ENCODE peak calls at places on chromosomes 1 and 21, in five cellular contexts. One of them, this sample, is unnamed.

GRCh38 chr1:154769193-154769895 is 100.7 kb downstream of the KCNN3 start:
- DNase-seq in osteocyte: no peak
- DNase-seq in fibroblast of lung: no peak
- DNase-seq in A549: no peak
- DNase-seq in Caco-2: no peak
- DNase-seq in this sample: no peak

GRCh38 chr1:91884459-91885290 is 1.3 kb downstream of the TGFBR3 start:
- DNase-seq in osteocyte: no peak
- DNase-seq in fibroblast of lung: peak
- DNase-seq in A549: no peak
- DNase-seq in Caco-2: no peak
- DNase-seq in this sample: no peak

GRCh38 chr1:170145691-170146676 is at the start of gene NTMT2:
- DNase-seq in A549: no peak
- DNase-seq in fibroblast of lung: no peak
- DNase-seq in osteocyte: no peak
- DNase-seq in Caco-2: no peak
- DNase-seq in this sample: no peak

GRCh38 chr1:225445644-225446297 is 17.9 kb upstream of the LBR start:
- DNase-seq in A549: no peak
- DNase-seq in Caco-2: no peak
- DNase-seq in fibroblast of lung: no peak
- DNase-seq in osteocyte: no peak
- DNase-seq in this sample: no peak

GRCh38 chr1:85427358-85427757 is 37.6 kb downstream of the DDAH1 start:
- DNase-seq in osteocyte: no peak
- DNase-seq in A549: no peak
- DNase-seq in Caco-2: no peak
- DNase-seq in fibroblast of lung: no peak
- DNase-seq in this sample: peak

GRCh38 chr1:65208577-65208976 is 60.6 kb downstream of the AK4 start:
- DNase-seq in fibroblast of lung: no peak
- DNase-seq in osteocyte: no peak
- DNase-seq in A549: no peak
- DNase-seq in Caco-2: no peak
- DNase-seq in this sample: no peak

GRCh38 chr1:146012703-146013565 is 8.6 kb downstream of the HJV start:
- DNase-seq in fibroblast of lung: peak
- DNase-seq in Caco-2: peak
- DNase-seq in osteocyte: no peak
- DNase-seq in A549: peak
- DNase-seq in this sample: peak

GRCh38 chr21:42688841-42689371 is 35.5 kb downstream of the PDE9A start:
- DNase-seq in osteocyte: no peak
- DNase-seq in Caco-2: no peak
- DNase-seq in A549: no peak
- DNase-seq in fibroblast of lung: no peak
- DNase-seq in this sample: no peak

GRCh38 chr1:108610073-108610472 is 50.2 kb downstream of the EEIG2 start:
- DNase-seq in fibroblast of lung: no peak
- DNase-seq in Caco-2: no peak
- DNase-seq in osteocyte: no peak
- DNase-seq in A549: no peak
- DNase-seq in this sample: no peak

DNA sequence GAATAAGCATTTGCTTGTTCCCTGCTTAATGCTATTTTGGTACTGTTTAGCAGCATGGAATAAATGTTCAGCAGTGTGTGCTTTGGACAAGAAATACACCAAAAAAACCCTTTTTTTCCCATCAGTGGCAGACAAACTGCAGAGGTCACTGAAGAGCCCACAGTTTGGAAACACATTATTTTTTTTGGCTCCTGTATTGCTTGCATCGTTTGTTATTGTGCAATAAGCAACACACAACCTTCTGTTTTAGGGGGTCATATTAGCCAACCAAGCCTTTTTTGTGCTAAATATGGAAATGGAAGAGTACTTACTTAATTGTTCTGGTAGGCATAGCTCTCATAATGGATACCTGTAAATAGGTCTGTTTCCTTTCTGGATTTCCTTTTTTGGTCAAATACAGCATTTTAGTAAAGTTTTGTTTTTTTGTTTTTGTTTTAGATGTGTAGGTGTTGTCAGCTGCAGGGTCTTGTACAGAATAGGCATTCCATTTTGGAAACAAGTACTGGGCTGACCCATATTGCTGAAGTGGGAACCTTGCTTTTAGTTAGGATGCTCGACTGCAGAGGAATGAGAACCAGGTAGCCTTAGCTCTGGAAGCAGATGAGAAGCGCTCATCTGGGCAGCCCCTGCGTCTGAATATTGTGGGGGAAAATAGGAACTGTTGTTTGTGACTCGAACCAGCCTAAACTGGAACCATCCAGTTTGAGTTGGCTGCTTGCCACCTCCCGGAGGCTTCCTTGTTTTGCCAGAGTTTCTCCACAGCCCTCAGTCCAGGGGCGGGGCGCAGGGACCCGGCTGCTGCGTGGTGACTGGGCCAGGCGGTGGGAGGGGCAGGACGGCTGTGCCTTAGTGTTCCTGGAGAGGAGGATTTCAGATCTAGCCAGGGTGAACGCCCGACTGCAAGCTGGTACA is 38.5 kb downstream of the SPEN start:
- DNase-seq in osteocyte: peak
- DNase-seq in fibroblast of lung: peak
- DNase-seq in Caco-2: peak
- DNase-seq in A549: peak
- DNase-seq in this sample: peak
- TF ChIP-seq CTCF in osteocyte: peak
- TF ChIP-seq CTCF in fibroblast of lung: peak
- TF ChIP-seq CTCF in Caco-2: no peak
- TF ChIP-seq CTCF in A549: peak
- TF ChIP-seq CTCF in this sample: peak

DNA sequence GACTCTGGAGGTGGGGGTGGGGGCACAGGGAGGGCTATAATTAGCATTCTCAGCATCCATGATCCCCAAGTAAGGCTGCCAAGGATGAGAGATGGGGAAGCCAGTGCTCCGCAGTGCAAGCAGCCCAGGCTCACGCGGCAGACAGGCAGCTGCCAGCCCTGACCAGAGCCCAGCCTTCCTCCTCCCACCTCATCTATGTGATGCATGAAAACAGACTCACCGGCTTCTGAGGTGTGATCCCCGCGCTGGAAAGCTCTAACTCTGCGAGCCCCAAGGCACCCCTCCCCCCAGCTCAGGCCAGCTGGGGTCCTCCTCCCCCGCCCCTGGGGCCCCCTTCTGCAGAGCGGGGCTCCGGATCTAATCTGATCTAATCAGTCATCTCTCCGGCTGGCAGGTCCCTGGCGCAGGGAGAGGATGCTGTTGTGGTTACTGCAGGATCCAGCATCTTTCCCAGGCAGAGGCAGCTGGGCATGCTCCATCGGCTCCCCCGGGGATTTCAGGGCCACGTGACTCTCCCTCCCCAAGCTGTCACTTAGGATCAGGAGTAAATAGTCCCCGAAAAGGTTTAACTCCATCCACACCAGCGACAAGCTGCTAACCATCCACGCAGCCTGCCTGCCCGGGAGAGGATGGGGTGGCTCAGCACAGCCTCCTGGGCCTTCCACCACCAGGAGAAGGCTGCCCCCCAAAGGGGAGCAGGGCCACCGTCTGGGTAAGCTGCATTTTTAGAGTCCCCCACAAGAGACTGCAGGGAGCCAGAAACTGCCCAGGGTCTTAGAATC is at the start of gene PLEKHA6:
- DNase-seq in A549: no peak
- DNase-seq in osteocyte: no peak
- DNase-seq in fibroblast of lung: peak
- DNase-seq in Caco-2: peak
- DNase-seq in this sample: no peak
- TF ChIP-seq CTCF in A549: peak
- TF ChIP-seq CTCF in osteocyte: peak
- TF ChIP-seq CTCF in fibroblast of lung: peak
- TF ChIP-seq CTCF in Caco-2: no peak
- TF ChIP-seq CTCF in this sample: no peak

GRCh38 chr21:44084496-44085241 is 22.5 kb upstream of the PWP2 start:
- DNase-seq in fibroblast of lung: no peak
- DNase-seq in Caco-2: no peak
- DNase-seq in A549: no peak
- DNase-seq in osteocyte: peak
- DNase-seq in this sample: no peak
- TF ChIP-seq CTCF in fibroblast of lung: no peak
- TF ChIP-seq CTCF in Caco-2: no peak
- TF ChIP-seq CTCF in A549: no peak
- TF ChIP-seq CTCF in osteocyte: no peak
- TF ChIP-seq CTCF in this sample: no peak

DNA sequence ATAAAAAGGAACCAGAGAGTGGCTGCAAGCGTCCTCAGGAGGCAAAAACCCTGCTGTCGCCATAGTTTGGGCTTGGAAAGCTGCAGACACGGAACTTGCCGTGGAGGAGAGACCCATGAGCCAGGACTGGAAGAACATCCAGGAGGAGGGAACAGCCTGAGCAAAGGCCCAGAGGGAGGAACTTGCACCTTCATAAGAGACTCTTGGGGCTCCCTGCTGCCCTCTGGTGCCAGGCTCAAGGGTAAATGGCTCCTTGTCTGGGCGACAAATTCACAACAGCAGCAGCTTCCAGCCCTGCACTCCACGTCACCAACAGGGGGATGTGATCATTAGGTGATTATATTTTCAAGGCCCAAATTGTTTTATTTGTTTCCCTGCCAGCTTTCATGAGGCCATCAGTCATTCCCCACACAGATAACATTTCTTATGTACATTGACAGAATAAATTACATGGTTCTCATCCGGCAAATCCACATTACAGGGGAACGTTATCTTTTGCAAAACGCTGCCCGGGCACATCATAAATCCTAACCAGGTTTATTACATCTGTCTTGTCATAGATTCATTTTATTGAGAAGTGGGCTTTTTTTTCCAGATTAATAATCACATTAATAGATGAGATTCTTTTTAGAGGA is 143.0 kb upstream of the GRIK3 start:
- DNase-seq in A549: peak
- DNase-seq in Caco-2: no peak
- DNase-seq in osteocyte: peak
- DNase-seq in fibroblast of lung: no peak
- DNase-seq in this sample: peak
- TF ChIP-seq CTCF in A549: peak
- TF ChIP-seq CTCF in Caco-2: no peak
- TF ChIP-seq CTCF in osteocyte: peak
- TF ChIP-seq CTCF in fibroblast of lung: no peak
- TF ChIP-seq CTCF in this sample: peak

DNA sequence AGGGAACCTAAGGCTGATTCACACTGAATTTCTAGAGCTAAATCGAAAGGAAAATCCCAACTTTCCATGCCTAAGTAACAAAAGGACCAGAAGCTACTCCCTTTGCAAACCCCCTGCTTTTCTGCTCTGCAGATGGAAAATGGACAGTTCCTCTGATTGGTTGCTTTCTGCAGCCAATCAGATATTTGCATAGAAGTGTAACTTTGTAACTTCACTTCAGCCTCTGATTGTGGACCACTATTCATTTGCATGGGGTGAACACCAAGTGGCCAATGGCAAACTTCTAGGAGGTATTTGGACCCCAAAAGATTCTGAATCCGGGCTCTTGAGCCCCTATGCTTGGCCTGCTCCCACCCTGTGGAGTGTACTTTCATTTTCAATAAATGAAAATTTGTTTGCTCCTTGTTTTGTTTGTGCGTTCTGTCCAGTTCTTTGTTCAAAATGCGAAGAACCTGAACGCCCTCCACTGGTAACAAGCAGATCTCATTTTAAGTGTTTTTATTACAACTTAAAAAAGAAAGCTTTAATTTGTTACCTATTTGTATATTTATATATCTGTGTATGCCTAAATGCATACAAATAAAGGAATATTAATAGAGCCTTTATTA is 6.4 kb upstream of the GSTM4 start:
- DNase-seq in Caco-2: no peak
- DNase-seq in A549: no peak
- DNase-seq in fibroblast of lung: peak
- DNase-seq in osteocyte: no peak
- DNase-seq in this sample: no peak
- TF ChIP-seq CTCF in Caco-2: no peak
- TF ChIP-seq CTCF in A549: peak
- TF ChIP-seq CTCF in fibroblast of lung: peak
- TF ChIP-seq CTCF in osteocyte: peak
- TF ChIP-seq CTCF in this sample: peak

This sample was measured in LNCaP clone FGC.